ENCODE peak calls at places on chromosomes 2 and 18, in four cellular contexts. G, I, A and H are unnamed samples.

GRCh38 chr18:76476665-76477561 is 18.1 kb downstream of the ZNF516 start:
- DNase-seq in G (peak), I (no peak), A (peak), H (no peak)

GRCh38 chr2:98867539-98868309 is 68.3 kb downstream of the CRACDL start:
- DNase-seq in G (no peak), I (no peak), A (no peak), H (no peak)

GRCh38 chr2:240275386-240275785 is 134.9 kb upstream of the OTOS start:
- DNase-seq in G (no peak), I (no peak), A (no peak), H (no peak)

GRCh38 chr2:75702593-75702992 is 8.1 kb downstream of the GCFC2 start:
- DNase-seq in G (no peak), I (no peak), A (no peak), H (no peak)

GRCh38 chr2:42045956-42046748 is 1.7 kb upstream of the PKDCC start:
- DNase-seq in G (no peak), I (no peak), A (no peak), H (no peak)

GRCh38 chr2:230155359-230155758 is 64.4 kb downstream of the SP110 start:
- DNase-seq in G (no peak), I (no peak), A (no peak), H (no peak)

GRCh38 chr2:144331652-144332355 is 188.1 kb downstream of the ZEB2 start:
- DNase-seq in G (no peak), I (peak), A (no peak), H (no peak)

GRCh38 chr2:39728941-39729351 is 50.1 kb downstream of the THUMPD2 start:
- DNase-seq in G (peak), I (peak), A (peak), H (peak)

GRCh38 chr2:56185101-56185581 is 1.4 kb downstream of the CCDC85A start:
- DNase-seq in G (no peak), I (peak), A (no peak), H (no peak)

GRCh38 chr2:11683486-11683885 is 13.5 kb upstream of the NTSR2 start:
- DNase-seq in G (no peak), I (peak), A (no peak), H (no peak)

GRCh38 chr18:79471048-79471447 is 75.3 kb downstream of the NFATC1 start:
- DNase-seq in G (no peak), I (no peak), A (no peak), H (no peak)

GRCh38 chr2:218286570-218287459 is 5.5 kb downstream of the TMBIM1 start:
- DNase-seq in G (peak), I (peak), A (peak), H (peak)

GRCh38 chr18:8990276-8991031 is 112.0 kb upstream of the NDUFV2 start:
- DNase-seq in G (no peak), I (no peak), A (no peak), H (no peak)

GRCh38 chr2:3487931-3488554 is 31.3 kb downstream of the ADI1 start:
- DNase-seq in G (no peak), I (no peak), A (no peak), H (no peak)

GRCh38 chr2:25380023-25380422 is 38.3 kb upstream of the DNMT3A start:
- DNase-seq in G (no peak), I (no peak), A (no peak), H (no peak)

GRCh38 chr2:120490091-120490798 is 144.3 kb downstream of the INHBB start:
- DNase-seq in G (no peak), I (no peak), A (no peak), H (no peak)

GRCh38 chr2:232513389-232513788 is 6.8 kb upstream of the PRSS56 start:
- DNase-seq in G (no peak), I (no peak), A (no peak), H (no peak)

GRCh38 chr2:75199428-75200011 is at the start of gene TACR1:
- DNase-seq in G (peak), I (peak), A (peak), H (peak)

GRCh38 chr2:105977212-105977611 is 216.9 kb downstream of the UXS1 start:
- DNase-seq in G (peak), I (no peak), A (peak), H (no peak)

GRCh38 chr2:74458132-74458956 is at the start of gene WBP1:
- DNase-seq in G (peak), I (peak), A (peak), H (peak)

GRCh38 chr2:121483021-121483420 is 47.7 kb upstream of the RNU4ATAC start:
- DNase-seq in G (no peak), I (no peak), A (no peak), H (no peak)

GRCh38 chr2:241035142-241035817 is 36.9 kb downstream of the SNED1 start:
- DNase-seq in G (no peak), I (peak), A (no peak), H (no peak)

GRCh38 chr2:13745324-13745723 is 887.2 kb upstream of the LRATD1 start:
- DNase-seq in G (no peak), I (peak), A (peak), H (no peak)

GRCh38 chr2:61988462-61989366 is 83.2 kb downstream of the COMMD1 start:
- DNase-seq in G (peak), I (no peak), A (no peak), H (no peak)

GRCh38 chr2:73106791-73107190 is 6.0 kb downstream of the RAB11FIP5 start:
- DNase-seq in G (no peak), I (no peak), A (no peak), H (no peak)

GRCh38 chr18:31149351-31149750 is 13.3 kb downstream of the DSC1 start:
- DNase-seq in G (no peak), I (no peak), A (no peak), H (no peak)

GRCh38 chr2:137952586-137953129 is 11.6 kb upstream of the HNMT start:
- DNase-seq in G (peak), I (no peak), A (no peak), H (no peak)

GRCh38 chr18:551404-552061 is 28.6 kb upstream of the CETN1 start:
- DNase-seq in G (no peak), I (no peak), A (no peak), H (no peak)

GRCh38 chr2:12766421-12766879 is 49.7 kb downstream of the TRIB2 start:
- DNase-seq in G (no peak), I (no peak), A (no peak), H (no peak)

GRCh38 chr2:11498543-11499034 is 32.6 kb upstream of the E2F6 start:
- DNase-seq in G (no peak), I (no peak), A (peak), H (no peak)

GRCh38 chr18:12391487-12392136 is 14.6 kb upstream of the AFG3L2 start:
- DNase-seq in G (peak), I (peak), A (peak), H (peak)

GRCh38 chr2:85971369-85971768 is 82.6 kb upstream of the ST3GAL5 start:
- DNase-seq in G (no peak), I (no peak), A (no peak), H (no peak)

GRCh38 chr18:37398248-37398920 is 167.2 kb downstream of the CELF4 start:
- DNase-seq in G (no peak), I (no peak), A (no peak), H (no peak)

GRCh38 chr2:19577668-19578067 is 219.2 kb upstream of the OSR1 start:
- DNase-seq in G (no peak), I (no peak), A (no peak), H (no peak)

GRCh38 chr2:37911296-37911888 is 13.7 kb upstream of the RMDN2 start:
- DNase-seq in G (no peak), I (no peak), A (no peak), H (no peak)

GRCh38 chr18:79429381-79429780 is 33.7 kb downstream of the NFATC1 start:
- DNase-seq in G (no peak), I (no peak), A (no peak), H (no peak)

GRCh38 chr2:120722603-120723421 is 12.9 kb upstream of the GLI2 start:
- DNase-seq in G (no peak), I (no peak), A (peak), H (no peak)

GRCh38 chr2:117199511-117199910 is 615.0 kb upstream of the DDX18 start:
- DNase-seq in G (no peak), I (no peak), A (no peak), H (no peak)

GRCh38 chr2:62034715-62035114 is 129.2 kb downstream of the COMMD1 start:
- DNase-seq in G (no peak), I (no peak), A (no peak), H (no peak)

GRCh38 chr2:238861766-238862315 is 14.0 kb downstream of the TWIST2 start:
- DNase-seq in G (no peak), I (no peak), A (no peak), H (no peak)

DNA sequence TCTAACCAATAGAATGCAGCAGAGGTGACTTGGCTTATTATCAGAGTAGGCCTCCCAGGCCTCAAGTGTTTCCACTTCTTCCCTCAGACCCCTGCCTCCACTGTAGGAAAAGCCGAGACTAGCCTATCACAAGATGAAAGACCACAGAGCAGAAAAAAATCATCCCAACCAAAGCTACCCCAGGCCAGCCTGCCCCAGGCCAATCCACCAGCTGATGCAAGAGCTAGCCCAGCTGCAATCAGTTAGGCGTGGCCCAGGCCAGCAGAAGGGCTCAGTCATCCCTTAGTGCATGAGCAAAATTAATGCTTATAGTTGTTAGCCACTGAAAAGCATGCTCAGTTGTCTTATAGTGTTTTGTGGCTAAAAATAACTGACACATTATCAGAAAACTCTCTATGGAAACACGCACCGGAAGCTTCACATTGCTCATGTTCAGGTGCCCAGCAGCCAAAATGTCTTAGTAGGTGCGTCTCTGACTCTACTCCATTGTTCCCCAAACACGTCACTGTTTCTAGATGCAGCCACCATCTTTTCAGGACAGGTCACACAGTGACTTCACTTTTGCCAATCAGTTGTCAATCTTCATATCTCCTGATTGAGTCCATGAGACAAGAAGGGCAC is 463.9 kb downstream of the FBXO15 start:
- DNase-seq in G (no peak), I (no peak), A (no peak), H (no peak)
- TF ChIP-seq SP1 in G (no peak), I (no peak), A (no peak), H (no peak)

GRCh38 chr2:171626949-171627348 is 60.3 kb upstream of the DYNC1I2 start:
- DNase-seq in G (peak), I (no peak), A (no peak), H (no peak)

GRCh38 chr2:171629113-171629512 is 58.2 kb upstream of the DYNC1I2 start:
- DNase-seq in G (no peak), I (no peak), A (no peak), H (no peak)

GRCh38 chr2:171630812-171631626 is 56.2 kb upstream of the DYNC1I2 start:
- DNase-seq in G (peak), I (no peak), A (no peak), H (no peak)

GRCh38 chr2:171625013-171625412 is 62.3 kb upstream of the DYNC1I2 start:
- DNase-seq in G (no peak), I (no peak), A (no peak), H (no peak)

GRCh38 chr2:171627412-171627811 is 59.9 kb upstream of the DYNC1I2 start:
- DNase-seq in G (no peak), I (no peak), A (no peak), H (no peak)
- TF ChIP-seq ELF4 in G (no peak), I (no peak), A (no peak), H (no peak)

GRCh38 chr2:159096896-159097295 is 128.5 kb downstream of the TANC1 start:
- DNase-seq in G (no peak), I (no peak), A (no peak), H (no peak)
- TF ChIP-seq SP1 in G (no peak), I (no peak), A (no peak), H (no peak)

DNA sequence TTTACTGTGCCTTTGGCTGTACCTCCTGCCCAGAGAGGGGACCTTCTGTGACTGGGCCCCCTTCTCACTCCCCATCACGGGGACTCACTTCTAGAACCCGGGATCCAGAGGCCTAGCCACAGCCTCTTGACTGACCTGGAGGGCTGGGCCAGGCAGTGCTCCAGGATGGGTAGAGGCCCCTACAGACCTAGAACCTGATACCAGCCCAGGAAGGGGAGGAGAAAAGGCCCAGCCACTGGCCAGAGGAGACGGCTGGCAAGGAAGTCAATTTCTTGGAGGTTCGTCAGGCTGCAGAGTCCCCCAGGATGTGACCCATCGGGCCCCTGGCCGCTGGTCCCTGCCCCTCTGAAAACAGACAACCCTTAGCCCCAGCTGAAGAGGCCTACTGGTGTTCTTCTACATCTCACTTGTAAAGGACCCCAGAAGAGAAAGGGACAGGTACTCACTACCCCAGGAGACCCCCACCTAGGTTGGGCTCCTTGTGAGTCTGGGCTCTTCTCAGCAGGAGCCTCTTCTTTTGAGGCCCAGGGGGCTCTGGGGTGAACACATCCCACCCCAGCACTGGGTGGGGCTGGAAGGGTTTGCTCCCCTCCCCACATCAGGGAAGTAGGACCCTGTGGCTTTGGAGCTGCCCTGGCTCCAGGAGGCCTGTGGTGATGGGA is 86.0 kb downstream of the STPG4 start:
- DNase-seq in G (no peak), I (no peak), A (no peak), H (no peak)
- TF ChIP-seq ELF4 in G (no peak), I (no peak), A (no peak), H (no peak)

GRCh38 chr2:69634197-69634821 is 9.2 kb downstream of the AAK1 start:
- DNase-seq in G (peak), I (no peak), A (no peak), H (no peak)

GRCh38 chr2:69638630-69639029 is 4.9 kb downstream of the AAK1 start:
- DNase-seq in G (no peak), I (no peak), A (no peak), H (no peak)

GRCh38 chr2:69637923-69638322 is 5.6 kb downstream of the AAK1 start:
- DNase-seq in G (no peak), I (no peak), A (no peak), H (no peak)

GRCh38 chr2:69636395-69636794 is 7.1 kb downstream of the AAK1 start:
- DNase-seq in G (no peak), I (no peak), A (no peak), H (no peak)

GRCh38 chr2:69635426-69635825 is 8.1 kb downstream of the AAK1 start:
- DNase-seq in G (no peak), I (no peak), A (no peak), H (no peak)
- TF ChIP-seq SP1 in G (no peak), I (no peak), A (no peak), H (no peak)

GRCh38 chr2:170656669-170657068 is 58.5 kb upstream of the SP5 start:
- DNase-seq in G (no peak), I (no peak), A (no peak), H (no peak)

GRCh38 chr2:170651603-170652002 is 63.5 kb upstream of the SP5 start:
- DNase-seq in G (peak), I (no peak), A (no peak), H (no peak)

GRCh38 chr2:170648037-170648436 is 67.1 kb upstream of the SP5 start:
- DNase-seq in G (no peak), I (no peak), A (no peak), H (no peak)

GRCh38 chr2:170652637-170653417 is 62.3 kb upstream of the SP5 start:
- DNase-seq in G (no peak), I (no peak), A (no peak), H (no peak)
- TF ChIP-seq ELF4 in G (no peak), I (no peak), A (no peak), H (no peak)

GRCh38 chr2:163692081-163692480 is 43.7 kb downstream of the FIGN start:
- DNase-seq in G (no peak), I (no peak), A (no peak), H (no peak)
- TF ChIP-seq SP1 in G (no peak), I (no peak), A (no peak), H (no peak)

GRCh38 chr2:46976556-46976955 is 61.0 kb upstream of the MCFD2 start:
- DNase-seq in G (no peak), I (no peak), A (no peak), H (no peak)

GRCh38 chr2:46977266-46977665 is 61.7 kb upstream of the MCFD2 start:
- DNase-seq in G (no peak), I (no peak), A (no peak), H (no peak)

GRCh38 chr2:46979611-46980010 is 64.0 kb upstream of the MCFD2 start:
- DNase-seq in G (no peak), I (no peak), A (no peak), H (no peak)

GRCh38 chr2:46977899-46978298 is 62.3 kb upstream of the MCFD2 start:
- DNase-seq in G (no peak), I (no peak), A (no peak), H (no peak)

GRCh38 chr2:46978696-46979095 is 63.1 kb upstream of the MCFD2 start:
- DNase-seq in G (no peak), I (no peak), A (no peak), H (no peak)
- TF ChIP-seq ELF4 in G (no peak), I (no peak), A (no peak), H (no peak)